ENCODE peak calls at places on chromosomes 3 and 15, in six cellular contexts. One of them, this sample, is unnamed.

GRCh38 chr15:30865257-30865656 is 38.5 kb upstream of the FAN1 start:
- DNase-seq in left ventricle myocardium inferior: no peak
- DNase-seq in HFF-Myc: no peak
- DNase-seq in A549: no peak
- DNase-seq in Panc1: no peak
- DNase-seq in tibial artery: no peak
- DNase-seq in this sample: no peak

GRCh38 chr15:53811530-53811929 is 52.1 kb upstream of the WDR72 start:
- DNase-seq in left ventricle myocardium inferior: no peak
- DNase-seq in HFF-Myc: no peak
- DNase-seq in A549: peak
- DNase-seq in Panc1: no peak
- DNase-seq in tibial artery: no peak
- DNase-seq in this sample: no peak

GRCh38 chr15:46442196-46442595 is 807.4 kb downstream of the SQOR start:
- DNase-seq in left ventricle myocardium inferior: no peak
- DNase-seq in HFF-Myc: no peak
- DNase-seq in A549: no peak
- DNase-seq in Panc1: no peak
- DNase-seq in tibial artery: no peak
- DNase-seq in this sample: no peak

GRCh38 chr3:72288955-72289707 is 504.2 kb upstream of the PROK2 start:
- DNase-seq in left ventricle myocardium inferior: no peak
- DNase-seq in HFF-Myc: no peak
- DNase-seq in A549: no peak
- DNase-seq in Panc1: no peak
- DNase-seq in tibial artery: peak
- DNase-seq in this sample: peak

GRCh38 chr3:158791259-158791920 is 10.5 kb upstream of the MFSD1 start:
- DNase-seq in left ventricle myocardium inferior: no peak
- DNase-seq in HFF-Myc: no peak
- DNase-seq in A549: peak
- DNase-seq in Panc1: no peak
- DNase-seq in tibial artery: no peak
- DNase-seq in this sample: peak

GRCh38 chr3:172223870-172224269 is 184.5 kb downstream of the FNDC3B start:
- DNase-seq in left ventricle myocardium inferior: no peak
- DNase-seq in HFF-Myc: no peak
- DNase-seq in A549: no peak
- DNase-seq in Panc1: no peak
- DNase-seq in tibial artery: no peak
- DNase-seq in this sample: no peak

GRCh38 chr3:112775011-112775742 is 71.5 kb downstream of the CD200R1L start:
- DNase-seq in left ventricle myocardium inferior: no peak
- DNase-seq in HFF-Myc: no peak
- DNase-seq in A549: peak
- DNase-seq in Panc1: no peak
- DNase-seq in tibial artery: no peak
- DNase-seq in this sample: peak

GRCh38 chr3:16692486-16693378 is 87.5 kb upstream of the DAZL start:
- DNase-seq in left ventricle myocardium inferior: no peak
- DNase-seq in HFF-Myc: no peak
- DNase-seq in A549: no peak
- DNase-seq in Panc1: no peak
- DNase-seq in tibial artery: no peak
- DNase-seq in this sample: no peak

GRCh38 chr15:41978534-41978933 is 6.2 kb upstream of the EHD4 start:
- DNase-seq in left ventricle myocardium inferior: no peak
- DNase-seq in HFF-Myc: no peak
- DNase-seq in A549: no peak
- DNase-seq in Panc1: no peak
- DNase-seq in tibial artery: peak
- DNase-seq in this sample: no peak

GRCh38 chr3:44111482-44111881 is 130.2 kb upstream of the TOPAZ1 start:
- DNase-seq in left ventricle myocardium inferior: no peak
- DNase-seq in HFF-Myc: no peak
- DNase-seq in A549: no peak
- DNase-seq in Panc1: no peak
- DNase-seq in tibial artery: no peak
- DNase-seq in this sample: no peak

GRCh38 chr15:74383695-74384565 is 16.5 kb upstream of the CYP11A1 start:
- DNase-seq in left ventricle myocardium inferior: no peak
- DNase-seq in HFF-Myc: no peak
- DNase-seq in A549: peak
- DNase-seq in Panc1: no peak
- DNase-seq in tibial artery: no peak
- DNase-seq in this sample: no peak

GRCh38 chr15:85867250-85867649 is 72.5 kb upstream of the KLHL25 start:
- DNase-seq in left ventricle myocardium inferior: no peak
- DNase-seq in HFF-Myc: no peak
- DNase-seq in A549: no peak
- DNase-seq in Panc1: no peak
- DNase-seq in tibial artery: no peak
- DNase-seq in this sample: no peak

GRCh38 chr3:44802006-44802405 is 40.4 kb downstream of the KIF15 start:
- DNase-seq in left ventricle myocardium inferior: no peak
- DNase-seq in HFF-Myc: no peak
- DNase-seq in A549: no peak
- DNase-seq in Panc1: no peak
- DNase-seq in tibial artery: no peak
- DNase-seq in this sample: no peak

GRCh38 chr15:57677206-57677605 is 29.3 kb upstream of the POLR2M start:
- DNase-seq in left ventricle myocardium inferior: no peak
- DNase-seq in HFF-Myc: no peak
- DNase-seq in A549: no peak
- DNase-seq in Panc1: no peak
- DNase-seq in tibial artery: no peak
- DNase-seq in this sample: no peak

GRCh38 chr3:37787027-37787868 is 74.4 kb upstream of the CTDSPL start:
- DNase-seq in left ventricle myocardium inferior: no peak
- DNase-seq in HFF-Myc: no peak
- DNase-seq in A549: no peak
- DNase-seq in Panc1: no peak
- DNase-seq in tibial artery: no peak
- DNase-seq in this sample: no peak

GRCh38 chr15:52261498-52262242 is 33.9 kb downstream of the MYO5C start:
- DNase-seq in left ventricle myocardium inferior: peak
- DNase-seq in HFF-Myc: peak
- DNase-seq in A549: peak
- DNase-seq in Panc1: no peak
- DNase-seq in tibial artery: peak
- DNase-seq in this sample: peak

GRCh38 chr3:99747915-99748314 is 69.7 kb upstream of the CMSS1 start:
- DNase-seq in left ventricle myocardium inferior: no peak
- DNase-seq in HFF-Myc: peak
- DNase-seq in A549: peak
- DNase-seq in Panc1: no peak
- DNase-seq in tibial artery: no peak
- DNase-seq in this sample: peak

GRCh38 chr3:133371676-133372075 is 28.2 kb upstream of the BFSP2 start:
- DNase-seq in left ventricle myocardium inferior: no peak
- DNase-seq in HFF-Myc: no peak
- DNase-seq in A549: no peak
- DNase-seq in Panc1: no peak
- DNase-seq in tibial artery: no peak
- DNase-seq in this sample: no peak

GRCh38 chr15:64883097-64883581 is 28.6 kb upstream of the ANKDD1A start:
- DNase-seq in left ventricle myocardium inferior: no peak
- DNase-seq in HFF-Myc: no peak
- DNase-seq in A549: no peak
- DNase-seq in Panc1: no peak
- DNase-seq in tibial artery: no peak
- DNase-seq in this sample: peak

GRCh38 chr3:193190387-193190786 is 50.6 kb upstream of the PLAAT1 start:
- DNase-seq in left ventricle myocardium inferior: no peak
- DNase-seq in HFF-Myc: no peak
- DNase-seq in A549: peak
- DNase-seq in Panc1: no peak
- DNase-seq in tibial artery: no peak
- DNase-seq in this sample: no peak

GRCh38 chr15:63583027-63583426 is 14.2 kb upstream of the FBXL22 start:
- DNase-seq in left ventricle myocardium inferior: no peak
- DNase-seq in HFF-Myc: no peak
- DNase-seq in A549: peak
- DNase-seq in Panc1: no peak
- DNase-seq in tibial artery: no peak
- DNase-seq in this sample: peak

GRCh38 chr3:52238193-52238760 is 681 bp downstream of the TWF2 start:
- DNase-seq in left ventricle myocardium inferior: no peak
- DNase-seq in HFF-Myc: no peak
- DNase-seq in A549: peak
- DNase-seq in Panc1: no peak
- DNase-seq in tibial artery: peak
- DNase-seq in this sample: no peak

GRCh38 chr3:141111364-141112150 is 60.4 kb downstream of the SPSB4 start:
- DNase-seq in left ventricle myocardium inferior: no peak
- DNase-seq in HFF-Myc: no peak
- DNase-seq in A549: no peak
- DNase-seq in Panc1: no peak
- DNase-seq in tibial artery: no peak
- DNase-seq in this sample: no peak

GRCh38 chr3:49939858-49940666 is at the start of gene RBM6:
- DNase-seq in left ventricle myocardium inferior: peak
- DNase-seq in HFF-Myc: peak
- DNase-seq in A549: peak
- DNase-seq in Panc1: peak
- DNase-seq in tibial artery: peak
- DNase-seq in this sample: peak
- TF ChIP-seq CTCF in left ventricle myocardium inferior: no peak
- TF ChIP-seq CTCF in HFF-Myc: no peak
- TF ChIP-seq CTCF in A549: no peak
- TF ChIP-seq CTCF in Panc1: no peak
- TF ChIP-seq CTCF in tibial artery: no peak
- TF ChIP-seq CTCF in this sample: no peak

GRCh38 chr3:138460536-138461205 is 26.3 kb downstream of the ESYT3 start:
- DNase-seq in left ventricle myocardium inferior: no peak
- DNase-seq in HFF-Myc: no peak
- DNase-seq in A549: no peak
- DNase-seq in Panc1: no peak
- DNase-seq in tibial artery: no peak
- DNase-seq in this sample: no peak

GRCh38 chr3:138457863-138458735 is 23.7 kb downstream of the ESYT3 start:
- DNase-seq in left ventricle myocardium inferior: no peak
- DNase-seq in HFF-Myc: no peak
- DNase-seq in A549: no peak
- DNase-seq in Panc1: no peak
- DNase-seq in tibial artery: peak
- DNase-seq in this sample: no peak

GRCh38 chr3:138456961-138457862 is 22.8 kb downstream of the ESYT3 start:
- DNase-seq in left ventricle myocardium inferior: no peak
- DNase-seq in HFF-Myc: no peak
- DNase-seq in A549: no peak
- DNase-seq in Panc1: no peak
- DNase-seq in tibial artery: peak
- DNase-seq in this sample: no peak

GRCh38 chr3:138459619-138460535 is 25.5 kb downstream of the ESYT3 start:
- DNase-seq in left ventricle myocardium inferior: no peak
- DNase-seq in HFF-Myc: no peak
- DNase-seq in A549: no peak
- DNase-seq in Panc1: no peak
- DNase-seq in tibial artery: peak
- DNase-seq in this sample: no peak

GRCh38 chr3:138458774-138459499 is 24.5 kb downstream of the ESYT3 start:
- DNase-seq in left ventricle myocardium inferior: no peak
- DNase-seq in HFF-Myc: no peak
- DNase-seq in A549: no peak
- DNase-seq in Panc1: no peak
- DNase-seq in tibial artery: peak
- DNase-seq in this sample: no peak
- H3K4me3 ChIP-seq in left ventricle myocardium inferior: no peak
- H3K4me3 ChIP-seq in HFF-Myc: no peak
- H3K4me3 ChIP-seq in A549: no peak
- H3K4me3 ChIP-seq in Panc1: no peak
- H3K4me3 ChIP-seq in tibial artery: no peak
- H3K4me3 ChIP-seq in this sample: no peak

GRCh38 chr3:187987919-187988318 is 166.0 kb upstream of the LPP start:
- DNase-seq in left ventricle myocardium inferior: no peak
- DNase-seq in HFF-Myc: no peak
- DNase-seq in A549: no peak
- DNase-seq in Panc1: no peak
- DNase-seq in tibial artery: no peak
- DNase-seq in this sample: no peak

GRCh38 chr3:187983484-187984124 is 170.4 kb upstream of the LPP start:
- DNase-seq in left ventricle myocardium inferior: peak
- DNase-seq in HFF-Myc: no peak
- DNase-seq in A549: no peak
- DNase-seq in Panc1: no peak
- DNase-seq in tibial artery: no peak
- DNase-seq in this sample: no peak

GRCh38 chr3:187987162-187987561 is 166.8 kb upstream of the LPP start:
- DNase-seq in left ventricle myocardium inferior: no peak
- DNase-seq in HFF-Myc: no peak
- DNase-seq in A549: no peak
- DNase-seq in Panc1: no peak
- DNase-seq in tibial artery: no peak
- DNase-seq in this sample: no peak

GRCh38 chr3:187985636-187986035 is 168.3 kb upstream of the LPP start:
- DNase-seq in left ventricle myocardium inferior: no peak
- DNase-seq in HFF-Myc: no peak
- DNase-seq in A549: no peak
- DNase-seq in Panc1: no peak
- DNase-seq in tibial artery: no peak
- DNase-seq in this sample: no peak

GRCh38 chr3:187986514-187986934 is 167.4 kb upstream of the LPP start:
- DNase-seq in left ventricle myocardium inferior: no peak
- DNase-seq in HFF-Myc: peak
- DNase-seq in A549: peak
- DNase-seq in Panc1: peak
- DNase-seq in tibial artery: no peak
- DNase-seq in this sample: peak
- TF ChIP-seq CTCF in left ventricle myocardium inferior: no peak
- TF ChIP-seq CTCF in HFF-Myc: no peak
- TF ChIP-seq CTCF in A549: no peak
- TF ChIP-seq CTCF in Panc1: no peak
- TF ChIP-seq CTCF in tibial artery: no peak
- TF ChIP-seq CTCF in this sample: peak

DNA sequence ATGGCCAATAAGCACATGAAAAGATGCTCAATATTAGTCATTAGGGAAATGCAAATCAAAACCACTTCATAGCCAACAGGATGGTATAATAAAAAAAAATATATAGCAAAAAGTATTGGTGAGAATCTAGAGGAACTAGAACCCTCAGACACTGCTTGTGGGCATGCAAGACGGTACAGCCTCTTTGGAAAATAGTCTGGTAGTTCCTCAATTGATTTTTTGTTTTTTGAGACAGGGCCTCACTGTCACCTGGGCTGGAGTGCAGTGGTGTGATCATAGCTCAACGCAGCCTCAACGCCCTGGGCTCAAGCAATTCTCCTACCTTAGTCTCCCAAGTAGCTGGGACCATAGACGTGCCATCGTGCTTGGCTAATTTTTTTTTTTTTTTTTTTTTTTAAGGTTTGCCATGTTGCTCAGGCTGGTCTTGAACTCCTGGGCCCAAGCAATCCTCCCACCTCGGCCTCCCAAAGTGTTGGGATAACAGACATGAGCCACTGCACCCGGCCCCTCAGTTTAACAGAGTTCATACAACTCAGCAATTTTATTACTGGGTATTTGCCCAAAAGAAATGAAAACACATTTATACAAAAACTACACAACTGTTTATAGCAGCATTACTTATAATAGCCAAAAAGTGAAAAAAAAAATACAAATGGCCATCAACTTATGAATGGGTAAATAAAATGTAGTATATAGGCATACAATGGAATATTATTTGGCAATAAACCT is 5.1 kb downstream of the PRC1 start:
- DNase-seq in left ventricle myocardium inferior: no peak
- DNase-seq in HFF-Myc: no peak
- DNase-seq in A549: no peak
- DNase-seq in Panc1: no peak
- DNase-seq in tibial artery: no peak
- DNase-seq in this sample: no peak
- H3K4me3 ChIP-seq in left ventricle myocardium inferior: no peak
- H3K4me3 ChIP-seq in HFF-Myc: no peak
- H3K4me3 ChIP-seq in A549: no peak
- H3K4me3 ChIP-seq in Panc1: peak
- H3K4me3 ChIP-seq in tibial artery: no peak
- H3K4me3 ChIP-seq in this sample: no peak